ENCODE peak calls at places on chromosomes 5 and 9, in five cellular contexts. H is heart left ventricle, L is HCT116, Z is A549, S is spleen. A is an unnamed sample.

GRCh38 chr9:131019387-131020239 is 10.6 kb downstream of the LAMC3 start:
- DNase-seq in H (peak), L (no peak), Z (no peak), S (no peak), A (peak)

GRCh38 chr9:121285835-121286687 is 18.1 kb downstream of the GSN start:
- DNase-seq in H (peak), L (peak), Z (no peak), S (no peak), A (peak)

GRCh38 chr5:169980418-169981053 is at the start of gene INSYN2B:
- DNase-seq in H (peak), L (peak), Z (peak), S (no peak), A (peak)

GRCh38 chr5:35835796-35836742 is 20.6 kb upstream of the IL7R start:
- DNase-seq in H (no peak), L (no peak), Z (no peak), S (no peak), A (no peak)

GRCh38 chr9:83034587-83034986 is 28.4 kb downstream of the RASEF start:
- DNase-seq in H (no peak), L (no peak), Z (no peak), S (no peak), A (no peak)

GRCh38 chr5:173974688-173975239 is 14.2 kb upstream of the C5orf47 start:
- DNase-seq in H (no peak), L (no peak), Z (no peak), S (no peak), A (no peak)

GRCh38 chr9:119091074-119091473 is 278.2 kb downstream of the BRINP1 start:
- DNase-seq in H (no peak), L (no peak), Z (no peak), S (no peak), A (no peak)

GRCh38 chr9:137172907-137173794 is 1.3 kb upstream of the TMEM210 start:
- DNase-seq in H (peak), L (no peak), Z (no peak), S (no peak), A (no peak)

GRCh38 chr9:35736201-35736633 is 3.8 kb downstream of the CREB3 start:
- DNase-seq in H (peak), L (peak), Z (peak), S (peak), A (peak)

GRCh38 chr9:136460772-136461325 is 21.2 kb upstream of the INPP5E start:
- DNase-seq in H (no peak), L (no peak), Z (no peak), S (no peak), A (no peak)

GRCh38 chr9:99823392-99824377 is 2.0 kb downstream of the NR4A3 start:
- DNase-seq in H (peak), L (no peak), Z (peak), S (peak), A (peak)

GRCh38 chr5:139210585-139210984 is 12.4 kb upstream of the SIL1 start:
- DNase-seq in H (no peak), L (no peak), Z (no peak), S (peak), A (no peak)

GRCh38 chr9:120257483-120257882 is 322.5 kb downstream of the CDK5RAP2 start:
- DNase-seq in H (no peak), L (no peak), Z (no peak), S (no peak), A (no peak)

GRCh38 chr9:120875954-120876841 is 790 bp downstream of the PHF19 start:
- DNase-seq in H (peak), L (peak), Z (peak), S (peak), A (peak)

GRCh38 chr9:3809724-3810123 is 283.9 kb upstream of the RFX3 start:
- DNase-seq in H (no peak), L (peak), Z (no peak), S (no peak), A (no peak)

GRCh38 chr5:67300321-67300720 is 103.7 kb upstream of the CD180 start:
- DNase-seq in H (no peak), L (no peak), Z (no peak), S (no peak), A (no peak)

GRCh38 chr5:10295619-10296326 is 11.9 kb downstream of the CMBL start:
- DNase-seq in H (no peak), L (no peak), Z (no peak), S (peak), A (no peak)

GRCh38 chr9:98275159-98275558 is 19.7 kb upstream of the TBC1D2 start:
- DNase-seq in H (no peak), L (no peak), Z (no peak), S (no peak), A (no peak)

GRCh38 chr5:59562756-59563389 is 330.7 kb downstream of the PDE4D start:
- DNase-seq in H (no peak), L (no peak), Z (peak), S (peak), A (no peak)

GRCh38 chr9:115367780-115368179 is 249.8 kb upstream of the TNC start:
- DNase-seq in H (no peak), L (no peak), Z (no peak), S (no peak), A (no peak)

GRCh38 chr9:73714294-73714693 is 562.6 kb downstream of the ANXA1 start:
- DNase-seq in H (no peak), L (no peak), Z (no peak), S (no peak), A (no peak)

GRCh38 chr5:119582987-119583386 is 46.4 kb upstream of the FAM170A start:
- DNase-seq in H (no peak), L (no peak), Z (no peak), S (no peak), A (no peak)

GRCh38 chr5:77167695-77168111 is 42.8 kb upstream of the PDE8B start:
- DNase-seq in H (peak), L (no peak), Z (peak), S (no peak), A (peak)

GRCh38 chr9:134593756-134594375 is 47.7 kb upstream of the COL5A1 start:
- DNase-seq in H (no peak), L (no peak), Z (no peak), S (no peak), A (no peak)

GRCh38 chr9:110050925-110051355 is 157.0 kb downstream of the C9orf152 start:
- DNase-seq in H (peak), L (peak), Z (peak), S (no peak), A (no peak)

GRCh38 chr5:73338201-73339126 is 110.1 kb downstream of the FOXD1 start:
- DNase-seq in H (no peak), L (no peak), Z (no peak), S (no peak), A (no peak)

GRCh38 chr5:37247496-37247895 is 1.7 kb downstream of the CPLANE1 start:
- DNase-seq in H (no peak), L (no peak), Z (no peak), S (no peak), A (no peak)

GRCh38 chr5:55577353-55578060 is 42.7 kb upstream of the PLPP1 start:
- DNase-seq in H (peak), L (no peak), Z (no peak), S (no peak), A (no peak)

GRCh38 chr5:115349001-115349817 is 52.8 kb upstream of the CCDC112 start:
- DNase-seq in H (peak), L (peak), Z (peak), S (no peak), A (peak)

GRCh38 chr5:35832757-35833156 is 23.9 kb upstream of the IL7R start:
- DNase-seq in H (no peak), L (no peak), Z (no peak), S (no peak), A (no peak)

GRCh38 chr9:116320180-116320799 is 166.7 kb downstream of the PAPPA start:
- DNase-seq in H (peak), L (no peak), Z (no peak), S (no peak), A (no peak)

GRCh38 chr5:68727931-68728330 is 365.9 kb upstream of the SLC30A5 start:
- DNase-seq in H (no peak), L (no peak), Z (no peak), S (no peak), A (no peak)

GRCh38 chr5:68725905-68726683 is 367.7 kb upstream of the SLC30A5 start:
- DNase-seq in H (peak), L (no peak), Z (no peak), S (no peak), A (no peak)

DNA sequence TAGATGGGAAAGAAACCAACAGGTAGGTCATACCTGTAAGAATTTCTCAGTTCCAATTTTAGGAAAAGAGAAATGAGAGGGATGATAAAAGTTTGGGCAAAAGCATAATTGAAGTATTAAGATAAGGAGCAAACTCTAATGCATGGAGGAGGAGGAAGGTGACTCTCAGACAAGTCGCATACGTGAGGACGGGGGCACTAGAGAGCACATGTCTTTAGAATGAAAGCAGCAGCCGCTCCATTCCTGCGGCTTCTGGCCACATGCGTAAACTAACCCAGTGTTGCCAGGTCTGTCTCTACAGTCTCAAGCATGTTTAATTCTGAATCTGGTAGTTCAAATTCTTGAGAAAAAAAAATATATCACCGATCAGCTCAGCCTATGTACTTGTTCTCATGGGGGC is 371.5 kb upstream of the SLC30A5 start:
- DNase-seq in H (no peak), L (no peak), Z (no peak), S (no peak), A (no peak)
- TF ChIP-seq CTCF in H (no peak), L (no peak), Z (no peak), S (no peak), A (no peak)

GRCh38 chr5:149492781-149493180 is 58.5 kb downstream of the CSNK1A1 start:
- DNase-seq in H (no peak), L (no peak), Z (no peak), S (no peak), A (no peak)

GRCh38 chr5:149493316-149493715 is 57.9 kb downstream of the CSNK1A1 start:
- DNase-seq in H (no peak), L (no peak), Z (no peak), S (no peak), A (no peak)

GRCh38 chr5:149488645-149489306 is 62.5 kb downstream of the CSNK1A1 start:
- DNase-seq in H (no peak), L (no peak), Z (no peak), S (no peak), A (no peak)

GRCh38 chr5:149489605-149490037 is 61.6 kb downstream of the CSNK1A1 start:
- DNase-seq in H (peak), L (no peak), Z (no peak), S (no peak), A (no peak)

DNA sequence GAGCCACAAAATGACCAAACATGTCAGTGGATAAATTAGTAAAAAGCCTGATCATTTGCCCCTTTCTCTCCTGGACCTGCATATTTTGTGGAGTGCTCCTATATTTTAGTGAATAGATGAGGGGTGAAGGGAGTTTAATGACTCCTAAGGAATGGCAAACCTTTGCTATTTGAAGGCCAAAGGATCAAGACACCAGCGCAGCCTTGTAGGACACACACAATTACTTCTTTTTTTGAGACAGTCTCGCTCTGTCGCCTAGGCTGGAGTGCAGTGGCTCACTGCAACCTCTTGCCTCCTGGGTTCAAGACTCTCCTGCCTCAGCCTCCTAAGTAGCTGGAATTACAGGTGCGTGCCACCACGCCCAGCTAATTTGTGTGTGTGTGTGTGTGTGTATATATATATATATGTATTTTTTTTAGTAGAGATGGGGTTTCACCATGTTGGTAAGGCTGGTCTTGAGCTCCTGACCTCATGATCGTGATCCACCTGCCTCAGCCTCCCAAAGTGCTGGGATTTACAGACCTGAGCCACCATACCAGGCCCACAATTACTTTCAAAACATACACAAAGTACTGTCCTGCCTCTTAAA is 60.5 kb downstream of the CSNK1A1 start:
- DNase-seq in H (no peak), L (no peak), Z (no peak), S (no peak), A (no peak)
- TF ChIP-seq POLR2A in H (no peak), L (no peak), Z (no peak), S (no peak), A (no peak)

DNA sequence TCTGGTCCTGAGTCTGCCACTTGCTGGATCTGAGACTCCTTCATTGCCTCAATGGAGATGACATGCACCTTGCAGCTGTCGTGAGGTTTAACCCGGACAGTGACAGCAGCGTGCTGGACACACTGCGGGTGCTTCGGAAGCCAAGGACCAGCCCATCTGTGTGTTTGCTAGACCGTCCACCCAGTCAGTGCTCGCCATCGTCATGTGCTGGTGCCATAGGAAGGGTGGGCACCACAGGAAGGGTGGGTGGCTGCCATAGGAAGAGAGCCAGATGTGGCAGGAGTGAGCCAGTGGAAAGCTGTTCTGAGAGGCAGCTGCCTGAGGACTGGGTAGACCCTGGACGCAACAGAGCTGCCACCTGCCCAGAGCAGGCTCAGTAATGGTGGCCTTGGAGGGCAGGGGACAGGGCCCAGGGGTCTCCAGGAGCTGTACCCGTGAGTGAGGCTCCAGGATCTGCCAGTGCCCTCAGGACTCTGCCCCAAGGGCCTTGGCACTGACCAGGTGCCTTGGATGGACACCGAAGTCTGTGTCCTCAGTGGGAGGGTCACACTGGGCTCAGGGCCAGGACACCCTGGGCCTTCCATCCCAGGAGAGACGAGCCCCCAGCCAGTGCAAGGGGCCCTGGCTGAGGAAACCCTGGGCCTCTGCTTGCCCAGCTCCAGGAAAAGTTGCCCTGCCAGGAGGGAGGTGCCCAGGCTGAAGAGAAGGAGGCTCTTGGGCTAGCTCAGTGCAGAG is 21.8 kb downstream of the FLT4 start:
- DNase-seq in H (no peak), L (no peak), Z (no peak), S (no peak), A (no peak)
- H3K4me3 ChIP-seq in H (no peak), L (no peak), Z (no peak), S (no peak), A (no peak)

GRCh38 chr9:13209498-13209897 is 70.0 kb downstream of the MPDZ start:
- DNase-seq in H (no peak), L (no peak), Z (no peak), S (no peak), A (no peak)

GRCh38 chr9:13213998-13214397 is 65.5 kb downstream of the MPDZ start:
- DNase-seq in H (no peak), L (no peak), Z (no peak), S (no peak), A (no peak)

GRCh38 chr9:13215791-13216554 is 63.5 kb downstream of the MPDZ start:
- DNase-seq in H (no peak), L (no peak), Z (no peak), S (no peak), A (no peak)

DNA sequence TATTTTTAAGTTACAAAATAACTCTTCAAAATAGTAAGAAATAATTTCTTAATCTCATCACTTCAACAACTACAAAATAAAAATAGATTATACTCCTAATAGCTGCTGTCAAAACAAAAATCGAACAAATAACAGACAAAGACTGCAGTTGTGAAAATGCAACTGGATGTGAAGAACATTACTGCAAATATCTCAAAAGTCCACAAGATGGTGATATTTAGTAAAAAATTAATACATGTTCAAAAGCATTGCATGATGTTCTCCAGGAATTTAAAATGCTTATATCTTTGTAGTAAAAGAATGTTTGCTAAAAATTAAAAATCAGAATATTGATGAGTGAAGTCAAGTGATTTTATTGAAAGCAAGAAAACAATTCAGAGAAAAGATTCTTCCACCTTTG is 66.2 kb downstream of the MPDZ start:
- DNase-seq in H (no peak), L (no peak), Z (peak), S (no peak), A (no peak)
- TF ChIP-seq CTCF in H (peak), L (no peak), Z (peak), S (peak), A (no peak)

GRCh38 chr9:27529316-27530278 is at the start of gene MOB3B:
- DNase-seq in H (peak), L (peak), Z (peak), S (peak), A (peak)
- TF ChIP-seq POLR2A in H (no peak), L (no peak), Z (peak), S (no peak), A (no peak)

DNA sequence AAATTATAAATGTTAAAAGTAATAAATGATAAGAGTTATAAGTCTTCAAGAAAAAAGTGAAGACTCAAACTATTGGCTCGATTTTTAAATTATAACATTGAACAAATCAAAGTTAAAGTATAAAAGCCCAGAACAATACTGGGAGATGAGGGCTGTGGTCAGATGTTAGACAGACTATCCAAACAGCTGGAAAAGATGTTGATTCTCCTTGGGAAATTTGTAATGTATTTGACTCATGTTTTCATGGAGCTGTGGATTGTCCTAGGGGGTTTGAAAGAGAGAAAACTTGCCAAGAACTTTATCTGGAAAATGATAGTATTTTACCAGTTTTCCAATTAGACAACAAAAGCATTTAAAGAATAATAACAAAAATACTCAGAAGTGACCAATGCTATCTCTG is 339.3 kb downstream of the ARL15 start:
- DNase-seq in H (no peak), L (no peak), Z (no peak), S (no peak), A (no peak)
- H3K4me3 ChIP-seq in H (no peak), L (no peak), Z (no peak), S (no peak), A (no peak)

GRCh38 chr5:38641003-38641402 is 84.6 kb upstream of the LIFR start:
- DNase-seq in H (no peak), L (no peak), Z (no peak), S (no peak), A (no peak)

GRCh38 chr5:38640012-38640395 is 83.6 kb upstream of the LIFR start:
- DNase-seq in H (no peak), L (no peak), Z (no peak), S (no peak), A (no peak)

GRCh38 chr5:38636626-38637025 is 80.2 kb upstream of the LIFR start:
- DNase-seq in H (no peak), L (peak), Z (no peak), S (no peak), A (no peak)

GRCh38 chr5:38639377-38640011 is 83.0 kb upstream of the LIFR start:
- DNase-seq in H (no peak), L (no peak), Z (no peak), S (no peak), A (no peak)

DNA sequence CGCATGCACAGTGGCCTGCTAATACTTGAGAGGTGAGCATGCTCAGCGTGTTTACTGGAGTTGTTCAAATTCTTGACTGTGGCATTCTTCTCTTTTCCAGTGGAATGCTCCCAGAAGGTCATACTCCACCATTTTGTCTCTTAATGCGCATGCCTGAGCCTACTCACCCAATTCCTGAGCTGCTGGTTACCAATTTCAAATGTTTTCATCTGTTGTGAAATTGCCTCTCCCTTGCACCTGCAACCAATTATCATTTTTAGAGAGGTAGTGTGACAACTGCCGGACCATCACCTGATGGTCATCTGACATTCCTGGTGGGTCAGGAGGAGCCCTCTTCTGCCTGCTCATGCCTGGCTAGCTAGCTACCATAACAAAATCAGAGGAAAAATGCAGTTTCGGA is 82.2 kb upstream of the LIFR start:
- DNase-seq in H (no peak), L (no peak), Z (no peak), S (no peak), A (no peak)
- TF ChIP-seq CTCF in H (no peak), L (no peak), Z (no peak), S (no peak), A (no peak)

A was measured in lower leg skin.